ENCODE peak calls at places on chromosomes 5 and 9, in six cellular contexts. G is GM23338, B is tibial artery, J is heart left ventricle, H is heart right ventricle, D is gastrocnemius medialis. C is an unnamed sample.

GRCh38 chr9:93674580-93675335 is 98.4 kb downstream of the PHF2 start:
- DNase-seq in J (peak), B (peak), D (peak), G (no peak), H (peak), C (no peak)

GRCh38 chr5:79853003-79853402 is 138.1 kb downstream of the MTX3 start:
- DNase-seq in H (no peak), G (no peak), D (no peak), B (no peak), J (no peak), C (no peak)

GRCh38 chr5:107484261-107484660 is 186.5 kb downstream of the EFNA5 start:
- DNase-seq in H (no peak), G (no peak), D (no peak), B (no peak), J (no peak), C (no peak)

GRCh38 chr5:58314356-58315045 is 145.4 kb downstream of the PLK2 start:
- DNase-seq in H (no peak), D (no peak), G (no peak), B (no peak), J (no peak), C (no peak)

GRCh38 chr9:93081931-93082330 is 14.1 kb upstream of the CARD19 start:
- DNase-seq in D (no peak), B (peak), H (no peak), G (no peak), J (no peak), C (no peak)

GRCh38 chr9:118609355-118610044 is 759.7 kb downstream of the BRINP1 start:
- DNase-seq in B (no peak), D (no peak), H (no peak), G (no peak), J (no peak), C (no peak)

GRCh38 chr9:90802534-90802933 is 915 bp downstream of the SYK start:
- DNase-seq in G (no peak), B (no peak), J (no peak), D (no peak), H (no peak), C (no peak)

GRCh38 chr9:35506359-35506758 is 16.4 kb downstream of the RUSC2 start:
- DNase-seq in D (no peak), J (no peak), H (no peak), G (no peak), B (no peak), C (no peak)

GRCh38 chr5:105956456-105957177 is 1714.1 kb downstream of the EFNA5 start:
- DNase-seq in G (no peak), H (no peak), B (no peak), J (no peak), D (no peak), C (no peak)

GRCh38 chr9:109639666-109640231 is 140.2 kb upstream of the PALM2AKAP2 start:
- DNase-seq in G (peak), B (no peak), H (no peak), J (no peak), D (no peak), C (no peak)

GRCh38 chr5:107535849-107536248 is 134.9 kb downstream of the EFNA5 start:
- DNase-seq in G (no peak), D (no peak), B (no peak), J (no peak), H (no peak), C (no peak)

GRCh38 chr9:126915281-126915816 is 767 bp downstream of the RALGPS1 start:
- DNase-seq in H (no peak), G (peak), B (peak), D (peak), J (peak), C (no peak)

GRCh38 chr9:89502038-89502601 is 4.2 kb upstream of the SEMA4D start:
- DNase-seq in J (no peak), B (no peak), H (no peak), D (no peak), G (no peak), C (no peak)

GRCh38 chr9:96853711-96854072 is 622 bp downstream of the ZNF782 start:
- DNase-seq in G (no peak), B (no peak), D (no peak), H (no peak), J (no peak), C (no peak)

GRCh38 chr5:373710-374602 is 52.4 kb downstream of the AHRR start:
- DNase-seq in G (peak), J (no peak), B (peak), D (no peak), H (peak), C (no peak)

GRCh38 chr9:74500584-74500924 is 3.4 kb downstream of the RORB start:
- DNase-seq in H (no peak), B (no peak), J (no peak), D (no peak), G (peak), C (no peak)

GRCh38 chr5:45385321-45386058 is 310.7 kb downstream of the HCN1 start:
- DNase-seq in J (peak), B (no peak), H (no peak), G (no peak), D (peak), C (no peak)

GRCh38 chr5:95842955-95843544 is 20.5 kb upstream of the GLRX start:
- DNase-seq in B (peak), D (peak), J (peak), G (peak), H (peak), C (no peak)

GRCh38 chr5:132476853-132477729 is 13.5 kb downstream of the IRF1 start:
- DNase-seq in H (no peak), G (peak), J (no peak), B (peak), D (no peak), C (no peak)

GRCh38 chr5:128362398-128362797 is 175.6 kb downstream of the FBN2 start:
- DNase-seq in J (no peak), D (no peak), G (no peak), H (no peak), B (no peak), C (no peak)

GRCh38 chr5:32519508-32519907 is 65.8 kb upstream of the SUB1 start:
- DNase-seq in G (no peak), B (no peak), J (no peak), D (no peak), H (no peak), C (no peak)

GRCh38 chr5:35159370-35159742 is 70.9 kb downstream of the PRLR start:
- DNase-seq in D (peak), B (no peak), H (no peak), G (peak), J (no peak), C (no peak)

GRCh38 chr5:62475072-62475471 is 62.5 kb downstream of the IPO11 start:
- DNase-seq in H (no peak), D (no peak), B (no peak), J (no peak), G (no peak), C (no peak)

GRCh38 chr9:137757613-137758029 is 120.0 kb upstream of the CACNA1B start:
- DNase-seq in H (no peak), G (no peak), J (no peak), D (no peak), B (no peak), C (no peak)

GRCh38 chr5:66963559-66963971 is 233.0 kb downstream of the CD180 start:
- DNase-seq in D (no peak), H (peak), B (no peak), G (peak), J (peak), C (no peak)

GRCh38 chr5:91434348-91434747 is 51.2 kb upstream of the ARRDC3 start:
- DNase-seq in D (no peak), B (no peak), G (no peak), H (no peak), J (no peak), C (peak)

GRCh38 chr9:113772121-113772885 is 103.8 kb upstream of the ZNF618 start:
- DNase-seq in B (no peak), J (no peak), H (no peak), D (no peak), G (no peak), C (no peak)

GRCh38 chr5:58188287-58188651 is 271.6 kb downstream of the PLK2 start:
- DNase-seq in H (no peak), B (no peak), G (peak), J (no peak), D (no peak), C (no peak)

GRCh38 chr5:111461261-111461671 is 51.1 kb downstream of the STARD4 start:
- DNase-seq in B (no peak), H (no peak), J (no peak), G (peak), D (no peak), C (peak)

GRCh38 chr9:130630506-130631330 is 33.7 kb upstream of the PRDM12 start:
- DNase-seq in J (peak), H (peak), B (no peak), G (no peak), D (no peak), C (no peak)

GRCh38 chr9:98142925-98143481 is 24.0 kb upstream of the TRIM14 start:
- DNase-seq in B (peak), H (no peak), J (no peak), G (no peak), D (no peak), C (no peak)

GRCh38 chr5:55920784-55921183 is 69.6 kb downstream of the IL31RA start:
- DNase-seq in H (no peak), J (no peak), D (no peak), B (peak), G (peak), C (no peak)

GRCh38 chr5:95673076-95673475 is 9.7 kb downstream of the SPATA9 start:
- DNase-seq in B (no peak), H (peak), D (peak), G (no peak), J (no peak), C (no peak)

GRCh38 chr5:55102345-55102744 is at the start of gene GZMA:
- DNase-seq in G (no peak), D (no peak), J (no peak), B (no peak), H (no peak), C (no peak)

GRCh38 chr9:125748511-125749099 is 1.4 kb downstream of the PBX3 start:
- DNase-seq in H (no peak), J (peak), B (no peak), G (peak), D (no peak), C (no peak)
- H3K27ac ChIP-seq in H (peak), J (peak), B (peak), G (no peak), D (peak), C (peak)

DNA sequence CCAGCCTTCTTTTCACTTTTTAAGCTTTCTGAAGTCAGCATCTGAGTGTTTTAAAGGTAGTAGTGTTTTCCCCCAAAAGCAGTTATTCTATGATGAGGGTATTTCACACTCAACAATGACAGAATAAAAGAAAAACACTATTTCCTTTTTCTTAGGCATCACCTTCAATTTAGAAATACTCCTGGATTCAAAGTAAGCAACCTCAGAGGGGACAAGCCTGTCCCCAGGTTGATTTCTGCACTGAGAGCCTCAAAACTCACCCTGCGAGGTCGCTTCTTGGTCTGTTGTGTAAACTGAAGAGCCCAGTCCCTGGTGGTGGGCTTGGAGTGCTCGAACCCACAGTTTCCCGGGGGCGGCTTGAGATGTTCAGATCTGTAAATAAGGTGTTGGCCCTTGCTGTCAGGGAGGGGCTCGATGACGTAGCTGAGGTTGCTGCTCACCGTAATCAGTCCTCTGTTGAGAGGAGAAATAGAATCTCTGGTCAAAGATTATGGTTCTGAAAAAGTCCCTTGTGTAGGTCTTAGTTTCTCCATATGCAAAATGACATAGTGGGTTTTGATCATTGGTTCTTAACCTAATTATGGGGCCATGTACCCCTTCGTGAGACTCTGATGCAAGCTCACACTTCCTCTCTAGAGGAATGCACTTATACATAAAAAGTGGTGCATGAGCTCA is 55.9 kb downstream of the ADAM19 start:
- DNase-seq in B (peak), H (no peak), G (no peak), J (no peak), D (no peak), C (no peak)
- TF ChIP-seq CTCF in B (no peak), H (no peak), G (no peak), J (no peak), D (no peak), C (no peak)

GRCh38 chr9:73149371-73150067 is 2.1 kb upstream of the ANXA1 start:
- DNase-seq in J (no peak), D (no peak), B (no peak), H (no peak), G (no peak), C (no peak)

GRCh38 chr9:73141282-73141681 is 10.4 kb upstream of the ANXA1 start:
- DNase-seq in B (no peak), J (no peak), G (no peak), H (no peak), D (no peak), C (no peak)

GRCh38 chr9:73148447-73148937 is 3.2 kb upstream of the ANXA1 start:
- DNase-seq in B (no peak), D (no peak), G (no peak), J (no peak), H (no peak), C (no peak)

GRCh38 chr9:73143606-73144328 is 7.9 kb upstream of the ANXA1 start:
- DNase-seq in D (no peak), H (no peak), B (no peak), G (no peak), J (no peak), C (no peak)

DNA sequence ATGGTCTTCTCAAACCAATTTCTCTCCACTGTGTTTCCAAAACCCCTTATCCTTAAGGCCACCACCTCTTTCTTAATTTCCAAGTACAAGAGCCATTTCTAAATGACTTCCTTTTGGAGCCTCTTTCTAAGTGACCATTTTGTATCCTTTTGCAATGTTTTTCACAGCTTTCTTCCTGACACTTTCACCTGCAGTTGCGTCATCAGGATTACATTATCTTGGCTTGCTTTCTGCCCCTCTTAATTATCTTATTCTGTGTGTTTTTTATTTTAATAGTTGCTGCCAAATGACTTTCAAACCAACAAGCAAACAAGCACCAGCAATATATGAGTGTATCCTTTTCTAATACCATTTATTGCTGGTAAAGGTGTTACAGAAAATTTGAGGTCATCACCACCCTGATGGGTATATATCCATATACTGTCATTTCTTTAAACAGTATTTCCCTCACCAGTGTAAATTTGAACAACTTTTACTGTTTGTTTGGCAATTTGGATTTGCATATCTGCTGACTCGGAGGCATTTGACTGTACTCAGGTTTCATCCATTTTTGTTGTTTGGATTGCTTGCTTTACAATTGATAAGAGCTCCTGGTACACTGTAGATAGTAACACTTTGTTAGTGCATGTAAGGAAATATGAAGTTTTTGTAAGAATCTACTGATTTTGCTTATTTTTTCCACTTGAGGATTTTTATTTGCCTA is 5.4 kb upstream of the ANXA1 start:
- DNase-seq in G (no peak), D (no peak), H (no peak), B (no peak), J (no peak), C (no peak)
- H3K4me3 ChIP-seq in G (no peak), D (no peak), H (no peak), B (no peak), J (no peak), C (no peak)

DNA sequence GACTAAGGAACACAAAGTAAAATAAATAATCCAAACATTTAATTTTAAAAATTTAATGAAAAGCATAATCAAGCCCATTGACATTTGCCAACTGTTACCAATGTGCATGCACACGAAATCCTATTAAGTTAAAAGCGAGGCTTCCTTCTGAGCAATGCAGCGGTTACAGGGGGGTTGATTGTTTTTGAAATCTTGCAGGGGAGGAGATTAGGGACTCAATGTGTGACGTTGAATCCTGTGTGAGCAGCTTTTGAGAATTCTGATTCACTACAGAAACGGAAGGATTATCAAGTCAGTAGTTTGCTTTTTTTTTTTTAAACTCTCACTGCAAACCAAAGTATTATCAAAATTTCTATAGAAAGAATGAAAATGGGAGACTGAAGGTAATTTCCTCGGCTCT is 109.5 kb downstream of the PRKACG start:
- DNase-seq in D (no peak), B (no peak), H (no peak), J (no peak), G (no peak), C (no peak)
- H3K27ac ChIP-seq in D (no peak), B (no peak), H (no peak), J (no peak), G (no peak), C (no peak)

GRCh38 chr5:3325206-3325605 is 270.4 kb upstream of the IRX1 start:
- DNase-seq in G (no peak), D (no peak), B (no peak), J (no peak), H (no peak), C (no peak)
- TF ChIP-seq CTCF in G (no peak), D (no peak), B (no peak), J (no peak), H (no peak), C (no peak)

C was measured in dorsolateral prefrontal cortex.